ENCODE peak calls at places on chromosomes 13 and 19, in seven cellular contexts. E, T, Z, O, N, R and V are unnamed samples.

GRCh38 chr19:12825259-12826131 is 8.9 kb downstream of the RTBDN start:
- DNase-seq in O (peak; percentile 56), R (no peak), T (no peak), E (no peak), Z (no peak), N (no peak), V (no peak)

GRCh38 chr19:12796146-12797071 is 5.1 kb downstream of the JUNB start:
- DNase-seq in R (peak; percentile 82), O (peak; percentile 63), N (no peak), Z (no peak), T (peak; percentile 79), E (no peak), V (peak; percentile 76)

GRCh38 chr19:43525836-43526771 is 897 bp downstream of the ETHE1 start:
- DNase-seq in E (no peak), Z (no peak), N (no peak), T (no peak), O (peak; percentile 33), R (peak; percentile 33), V (no peak)

GRCh38 chr13:32316476-32316875 is 1.2 kb downstream of the BRCA2 start:
- DNase-seq in E (no peak), Z (no peak), O (no peak), N (no peak), T (no peak), R (no peak), V (no peak)

GRCh38 chr19:15280048-15280725 is 47.9 kb upstream of the EPHX3 start:
- DNase-seq in E (no peak), Z (no peak), O (no peak), T (no peak), N (no peak), R (no peak), V (no peak)

GRCh38 chr19:35123573-35123972 is 8.0 kb downstream of the FXYD3 start:
- DNase-seq in E (no peak), Z (no peak), N (peak; percentile 65), R (peak; percentile 17), O (no peak), T (no peak), V (no peak)

GRCh38 chr13:76153239-76153638 is 517.1 kb downstream of the LMO7 start:
- DNase-seq in Z (no peak), N (no peak), O (no peak), T (no peak), E (no peak), R (no peak), V (no peak)

GRCh38 chr19:33476151-33476707 is 45.4 kb downstream of the PEPD start:
- DNase-seq in O (no peak), R (no peak), E (no peak), Z (no peak), T (no peak), N (no peak), V (no peak)

GRCh38 chr13:26585136-26585535 is 27.7 kb downstream of the WASF3 start:
- DNase-seq in N (no peak), Z (no peak), O (no peak), T (no peak), R (no peak), E (no peak), V (no peak)

GRCh38 chr19:33402421-33403220 is 29.1 kb downstream of the CEBPG start:
- DNase-seq in Z (no peak), T (no peak), E (no peak), N (peak; percentile 9), O (no peak), R (no peak), V (no peak)

GRCh38 chr13:46721054-46721453 is 75.9 kb downstream of the ESD start:
- DNase-seq in E (peak; percentile 72), R (peak; percentile 12), T (no peak), N (no peak), O (no peak), Z (no peak), V (peak; percentile 19)

GRCh38 chr13:112879283-112879833 is 89.7 kb upstream of the MCF2L start:
- DNase-seq in R (no peak), E (no peak), T (no peak), N (no peak), Z (no peak), O (no peak), V (no peak)

GRCh38 chr19:15251749-15252397 is 19.6 kb upstream of the EPHX3 start:
- DNase-seq in N (peak; percentile 56), T (no peak), E (peak; percentile 61), O (peak; percentile 23), Z (no peak), R (peak; percentile 82), V (no peak)

GRCh38 chr19:55251296-55252081 is 7.3 kb downstream of the PPP6R1 start:
- DNase-seq in O (no peak), T (peak; percentile 73), N (no peak), E (no peak), R (peak; percentile 59), Z (no peak), V (peak; percentile 34)

GRCh38 chr19:10553087-10553667 is 9.5 kb downstream of the ATG4D start:
- DNase-seq in T (no peak), E (no peak), R (no peak), N (no peak), O (no peak), Z (no peak), V (no peak)

GRCh38 chr13:99876651-99877050 is 94.9 kb downstream of the ZIC5 start:
- DNase-seq in E (no peak), T (no peak), Z (no peak), O (no peak), N (no peak), R (no peak), V (no peak)

GRCh38 chr13:75384881-75385707 is 96.9 kb downstream of the TBC1D4 start:
- DNase-seq in E (no peak), R (no peak), Z (no peak), O (no peak), T (no peak), N (no peak), V (no peak)

GRCh38 chr19:43229315-43229714 is 23.9 kb upstream of the PSG4 start:
- DNase-seq in Z (no peak), O (no peak), E (peak; percentile 9), T (no peak), R (peak; percentile 72), N (no peak), V (no peak)

GRCh38 chr19:47514869-47515588 is at the start of gene NAPA:
- DNase-seq in R (peak; percentile 100), E (peak; percentile 99), Z (peak; percentile 97), O (peak; percentile 100), T (peak; percentile 99), N (peak; percentile 100), V (peak; percentile 100)

GRCh38 chr13:27188239-27188638 is 16.6 kb upstream of the USP12 start:
- DNase-seq in O (no peak), R (no peak), N (no peak), E (no peak), Z (no peak), T (no peak), V (no peak)

GRCh38 chr19:13985771-13986347 is 20.3 kb downstream of the RFX1 start:
- DNase-seq in R (no peak), T (no peak), Z (no peak), E (no peak), O (no peak), N (no peak), V (no peak)

GRCh38 chr19:28652790-28653189 is 560.2 kb downstream of the UQCRFS1 start:
- DNase-seq in E (no peak), N (no peak), O (no peak), R (no peak), Z (no peak), T (no peak), V (no peak)

GRCh38 chr19:50695251-50696064 is 24.1 kb downstream of the SHANK1 start:
- DNase-seq in Z (no peak), E (no peak), N (no peak), O (peak; percentile 66), R (no peak), T (no peak), V (no peak)